ENCODE peak calls at places on chromosomes 16 and 17, in ten cellular contexts. P is dorsolateral prefrontal cortex; W is CD8-positive, alpha-beta memory T cell; N is epithelial cell of esophagus; H is AG04450; I is NT2/D1; M is GM23248; G is spleen; C is cardiac muscle cell; O is fibroblast of lung. A is an unnamed sample.

GRCh38 chr17:42819939-42820535 is 4.0 kb downstream of the BECN1 start:
- DNase-seq in P (no peak), W (peak; percentile 43), N (peak; percentile 71), H (no peak), I (peak; percentile 55), M (peak; percentile 82), G (peak; percentile 83), C (peak; percentile 67), O (peak; percentile 46), A (no peak)

GRCh38 chr17:11645426-11645825 is 47.2 kb downstream of the DNAH9 start:
- DNase-seq in P (no peak), W (no peak), N (no peak), H (no peak), I (no peak), M (no peak), G (no peak), C (no peak), O (no peak), A (no peak)

GRCh38 chr17:13865650-13866049 is 203.7 kb upstream of the COX10 start:
- DNase-seq in P (no peak), W (no peak), N (no peak), H (no peak), I (no peak), M (no peak), G (no peak), C (no peak), O (peak; percentile 21), A (no peak)

GRCh38 chr17:35051183-35051578 is 12.3 kb downstream of the RFFL start:
- DNase-seq in P (no peak), W (peak; percentile 82), N (no peak), H (no peak), I (no peak), M (no peak), G (no peak), C (peak; percentile 12), O (no peak), A (no peak)

GRCh38 chr17:79365836-79366831 is 244.7 kb downstream of the RBFOX3 start:
- DNase-seq in P (no peak), W (no peak), N (no peak), H (no peak), I (no peak), M (no peak), G (no peak), C (no peak), O (no peak), A (no peak)

GRCh38 chr16:85086347-85087291 is 25.7 kb downstream of the CIBAR2 start:
- DNase-seq in P (peak; percentile 70), W (peak; percentile 72), N (peak; percentile 75), H (no peak), I (peak; percentile 70), M (peak; percentile 74), G (peak; percentile 89), C (peak; percentile 65), O (peak; percentile 43), A (no peak)

GRCh38 chr17:81647640-81648012 is 8.7 kb downstream of the PDE6G start:
- DNase-seq in P (no peak), W (no peak), N (no peak), H (no peak), I (no peak), M (no peak), G (no peak), C (no peak), O (no peak), A (no peak)

GRCh38 chr17:76932402-76933333 is 64.5 kb downstream of the MGAT5B start:
- DNase-seq in P (no peak), W (no peak), N (no peak), H (no peak), I (no peak), M (no peak), G (no peak), C (no peak), O (no peak), A (no peak)

GRCh38 chr17:42460371-42460770 is 1.7 kb downstream of the ATP6V0A1 start:
- DNase-seq in P (no peak), W (no peak), N (no peak), H (no peak), I (no peak), M (no peak), G (no peak), C (no peak), O (no peak), A (no peak)

GRCh38 chr16:77223184-77223583 is 24.0 kb downstream of the SYCE1L start:
- DNase-seq in P (no peak), W (no peak), N (no peak), H (no peak), I (no peak), M (peak; percentile 8), G (no peak), C (no peak), O (no peak), A (no peak)

GRCh38 chr16:68737730-68738590 is 868 bp downstream of the CDH1 start:
- DNase-seq in P (no peak), W (no peak), N (peak; percentile 62), H (no peak), I (no peak), M (no peak), G (peak; percentile 72), C (no peak), O (no peak), A (no peak)

GRCh38 chr16:3059723-3060242 is 5.7 kb upstream of the IL32 start:
- DNase-seq in P (no peak), W (no peak), N (no peak), H (no peak), I (no peak), M (no peak), G (no peak), C (no peak), O (no peak), A (no peak)
- H3K4me3 ChIP-seq in P (peak overlapping the region; percentile 90), W (peak overlapping the region; percentile 71), N (peak overlapping the region; percentile 69), H (peak overlapping the region; percentile 57), I (peak overlapping the region; percentile 78), M (peak overlapping the region; percentile 90), G (peak overlapping the region; percentile 74), C (peak overlapping the region; percentile 93), O (peak overlapping the region; percentile 41), A (peak overlapping the region; percentile 86)

GRCh38 chr17:4587803-4588202 is 3.5 kb downstream of the SMTNL2 start:
- DNase-seq in P (no peak), W (no peak), N (no peak), H (no peak), I (no peak), M (no peak), G (peak; percentile 32), C (peak; percentile 66), O (no peak), A (no peak)
- H3K4me3 ChIP-seq in P (no peak overlapping the region), W (no peak overlapping the region), N (no peak overlapping the region), H (no peak overlapping the region), I (no peak overlapping the region), M (no peak overlapping the region), G (no peak overlapping the region), C (peak overlapping the region; percentile 8), O (no peak overlapping the region), A (no peak overlapping the region)

GRCh38 chr17:32826076-32826475 is 50.8 kb downstream of the MYO1D start:
- DNase-seq in P (no peak), W (no peak), N (no peak), H (no peak), I (no peak), M (no peak), G (no peak), C (no peak), O (no peak), A (no peak)

GRCh38 chr17:32820440-32820839 is 56.5 kb downstream of the MYO1D start:
- DNase-seq in P (no peak), W (no peak), N (no peak), H (no peak), I (no peak), M (no peak), G (no peak), C (no peak), O (no peak), A (no peak)

GRCh38 chr17:32824334-32824733 is 52.6 kb downstream of the MYO1D start:
- DNase-seq in P (no peak), W (no peak), N (no peak), H (no peak), I (no peak), M (no peak), G (no peak), C (no peak), O (no peak), A (no peak)

GRCh38 chr17:32819787-32820186 is 57.1 kb downstream of the MYO1D start:
- DNase-seq in P (no peak), W (no peak), N (no peak), H (no peak), I (no peak), M (no peak), G (no peak), C (no peak), O (no peak), A (no peak)

GRCh38 chr17:32822996-32823395 is 53.9 kb downstream of the MYO1D start:
- DNase-seq in P (no peak), W (no peak), N (no peak), H (no peak), I (no peak), M (peak; percentile 40), G (no peak), C (peak; percentile 18), O (no peak), A (no peak)
- H3K4me3 ChIP-seq in P (peak overlapping the region; percentile 40), W (no peak overlapping the region), N (peak overlapping the region; percentile 15), H (no peak overlapping the region), I (no peak overlapping the region), M (peak overlapping the region; percentile 68), G (peak overlapping the region; percentile 31), C (peak overlapping the region; percentile 16), O (peak overlapping the region; percentile 1), A (no peak overlapping the region)

GRCh38 chr17:60523822-60524221 is 2.2 kb downstream of the APPBP2 start:
- DNase-seq in P (no peak), W (no peak), N (no peak), H (no peak), I (no peak), M (no peak), G (no peak), C (no peak), O (no peak), A (no peak)
- H3K4me3 ChIP-seq in P (peak overlapping the region; percentile 87), W (peak overlapping the region; percentile 98), N (peak overlapping the region; percentile 96), H (peak overlapping the region; percentile 98), I (peak overlapping the region; percentile 1), M (peak overlapping the region; percentile 94), G (peak overlapping the region; percentile 78), C (peak overlapping the region; percentile 83), O (peak overlapping the region; percentile 99), A (peak overlapping the region; percentile 99)

DNA sequence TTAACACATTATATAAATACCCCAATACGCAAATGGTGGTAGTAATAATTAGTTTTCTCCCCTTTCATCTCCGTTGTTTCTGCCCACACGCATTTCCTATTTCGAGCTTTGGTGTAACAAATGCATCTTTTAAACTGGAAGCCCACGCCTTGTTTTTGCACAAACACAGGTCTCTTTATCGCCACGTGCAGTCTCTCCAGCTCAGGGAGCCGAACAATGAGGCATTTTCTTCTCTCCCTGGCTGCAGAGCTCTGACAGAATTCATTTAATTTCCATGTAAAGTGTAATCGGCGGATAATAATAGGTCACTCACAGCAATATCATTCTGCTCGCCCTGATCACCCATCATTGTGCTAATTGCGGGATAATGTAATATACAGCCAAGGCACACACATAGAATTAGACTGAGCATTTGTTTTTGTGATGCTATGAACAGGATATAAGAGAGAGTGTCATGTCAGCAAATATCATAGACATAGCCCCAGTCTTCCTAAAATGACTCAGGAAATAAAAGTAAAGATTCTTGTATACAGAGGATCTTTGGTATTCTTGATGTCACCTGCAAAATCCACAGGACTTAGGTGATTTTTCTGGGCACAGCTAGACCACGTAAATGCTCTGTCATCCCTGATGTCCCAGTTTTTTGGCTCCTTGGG is 452.6 kb upstream of the CDH11 start:
- DNase-seq in P (peak; percentile 50), W (no peak), N (no peak), H (no peak), I (no peak), M (no peak), G (no peak), C (no peak), O (no peak), A (no peak)
- H3K4me3 ChIP-seq in P (no peak overlapping the region), W (no peak overlapping the region), N (no peak overlapping the region), H (no peak overlapping the region), I (no peak overlapping the region), M (no peak overlapping the region), G (no peak overlapping the region), C (no peak overlapping the region), O (no peak overlapping the region), A (no peak overlapping the region)

A was measured in skeletal muscle cell.